ENCODE peak calls at places on chromosomes 13 and 19, in five cellular contexts. Y is breast epithelium, V is SK-N-SH, N is stomach, D is HepG2. F is an unnamed sample.

GRCh38 chr19:23312515-23312914 is 62.3 kb upstream of the ZNF724 start:
- DNase-seq in Y (no peak), V (no peak), N (no peak), D (no peak), F (no peak)

GRCh38 chr19:582497-583197 is 7.0 kb upstream of the HCN2 start:
- DNase-seq in Y (no peak), V (no peak), N (no peak), D (no peak), F (no peak)

GRCh38 chr19:33673996-33674395 is 52.2 kb downstream of the CHST8 start:
- DNase-seq in Y (no peak), V (peak; percentile 35), N (peak; percentile 20), D (no peak), F (peak; percentile 58)

GRCh38 chr19:12365094-12365371 is 450 bp downstream of the ZNF442 start:
- DNase-seq in Y (peak; percentile 28), V (peak; percentile 76), N (peak; percentile 30), D (no peak), F (no peak)

GRCh38 chr19:35560677-35561076 is 2.8 kb downstream of the ATP4A start:
- DNase-seq in Y (no peak), V (no peak), N (no peak), D (no peak), F (no peak)

GRCh38 chr19:38868551-38868950 is 9.5 kb downstream of the RINL start:
- DNase-seq in Y (no peak), V (no peak), N (no peak), D (no peak), F (no peak)

GRCh38 chr19:7833225-7834156 is 3.5 kb downstream of the EVI5L start:
- DNase-seq in Y (no peak), V (no peak), N (peak; percentile 93), D (peak; percentile 29), F (peak; percentile 90)

GRCh38 chr13:113837554-113838355 is 26.1 kb downstream of the GAS6 start:
- DNase-seq in Y (peak; percentile 96), V (peak; percentile 84), N (peak; percentile 89), D (peak; percentile 55), F (no peak)

GRCh38 chr19:49205114-49205513 is 47.5 kb downstream of the TRPM4 start:
- DNase-seq in Y (no peak), V (no peak), N (no peak), D (no peak), F (no peak)

GRCh38 chr19:34838248-34838647 is 65.2 kb upstream of the ZNF599 start:
- DNase-seq in Y (no peak), V (peak; percentile 69), N (peak; percentile 17), D (peak; percentile 15), F (no peak)

GRCh38 chr19:2575734-2576481 is 100.0 kb downstream of the GADD45B start:
- DNase-seq in Y (peak; percentile 70), V (peak; percentile 53), N (peak; percentile 66), D (peak; percentile 79), F (no peak)

GRCh38 chr13:21435710-21436151 is 23.4 kb downstream of the ZDHHC20 start:
- DNase-seq in Y (no peak), V (no peak), N (peak; percentile 68), D (peak; percentile 71), F (no peak)

GRCh38 chr19:45112111-45112827 is 19.3 kb downstream of the PPP1R37 start:
- DNase-seq in Y (no peak), V (no peak), N (no peak), D (no peak), F (no peak)

GRCh38 chr19:33459220-33459619 is 62.4 kb downstream of the PEPD start:
- DNase-seq in Y (no peak), V (peak; percentile 36), N (no peak), D (no peak), F (no peak)

GRCh38 chr19:35517342-35517741 is 3.9 kb upstream of the DMKN start:
- DNase-seq in Y (no peak), V (no peak), N (no peak), D (no peak), F (no peak)

GRCh38 chr19:20969898-20970297 is 46.8 kb downstream of the ZNF85 start:
- DNase-seq in Y (no peak), V (no peak), N (no peak), D (no peak), F (no peak)

GRCh38 chr19:11881151-11881800 is 6.3 kb upstream of the ZNF69 start:
- DNase-seq in Y (peak; percentile 26), V (peak; percentile 70), N (peak; percentile 76), D (peak; percentile 49), F (no peak)

GRCh38 chr13:28679628-28680027 is 20.7 kb downstream of the POMP start:
- DNase-seq in Y (no peak), V (no peak), N (no peak), D (peak; percentile 9), F (no peak)

GRCh38 chr19:49696865-49697264 is 5.9 kb downstream of the CPT1C start:
- DNase-seq in Y (no peak), V (no peak), N (no peak), D (no peak), F (no peak)

GRCh38 chr13:60134376-60134775 is 29.4 kb downstream of the DIAPH3 start:
- DNase-seq in Y (no peak), V (no peak), N (no peak), D (no peak), F (no peak)

GRCh38 chr13:27281420-27281819 is 10.8 kb downstream of the RASL11A start:
- DNase-seq in Y (no peak), V (no peak), N (no peak), D (no peak), F (no peak)

GRCh38 chr19:3250675-3251074 is 26.2 kb downstream of the CELF5 start:
- DNase-seq in Y (no peak), V (peak; percentile 62), N (no peak), D (peak; percentile 13), F (no peak)

GRCh38 chr19:5173993-5174392 is 166.6 kb downstream of the PTPRS start:
- DNase-seq in Y (no peak), V (no peak), N (no peak), D (no peak), F (no peak)

GRCh38 chr19:5171711-5172110 is 168.9 kb downstream of the PTPRS start:
- DNase-seq in Y (no peak), V (no peak), N (no peak), D (peak; percentile 17), F (no peak)

GRCh38 chr19:5170329-5170745 is 170.3 kb downstream of the PTPRS start:
- DNase-seq in Y (no peak), V (peak; percentile 58), N (peak; percentile 34), D (no peak), F (no peak)

GRCh38 chr19:5178051-5178450 is 162.6 kb downstream of the PTPRS start:
- DNase-seq in Y (no peak), V (no peak), N (no peak), D (no peak), F (no peak)

DNA sequence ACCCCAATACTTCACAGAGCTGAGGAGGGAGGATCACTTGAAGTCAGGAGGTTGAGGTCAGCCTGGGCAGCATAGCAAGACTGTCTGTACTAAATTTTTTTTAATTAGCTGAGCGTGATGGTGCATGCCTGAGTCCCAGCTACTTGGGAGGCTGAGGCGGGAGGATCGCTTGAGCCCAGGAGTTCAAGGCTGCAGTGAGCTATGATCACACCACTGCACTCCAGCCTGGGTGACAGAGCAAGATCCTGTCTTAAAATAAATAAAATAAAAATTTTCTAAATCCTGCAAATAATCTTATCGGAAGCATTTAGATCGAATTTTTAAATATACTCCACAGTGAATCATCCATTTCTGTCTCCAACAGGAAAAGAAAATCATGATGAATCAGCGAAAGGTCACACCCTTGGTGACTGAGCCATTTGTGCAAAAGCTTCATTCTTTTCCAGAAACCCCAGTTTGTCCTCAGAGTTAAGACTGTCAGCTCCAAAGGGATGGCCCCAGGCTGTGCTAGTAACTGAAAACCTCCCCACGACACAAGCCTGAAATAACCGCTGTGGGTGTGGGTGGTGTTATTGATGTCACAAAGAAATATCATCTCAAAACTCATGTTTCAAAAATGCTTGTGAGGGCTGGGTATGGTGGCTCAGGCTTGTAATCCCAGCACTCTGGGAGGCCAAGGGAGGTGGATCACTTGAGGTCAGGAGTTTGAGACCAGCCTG is 167.6 kb downstream of the PTPRS start:
- DNase-seq in Y (no peak), V (no peak), N (no peak), D (no peak), F (no peak)
- TF ChIP-seq POLR2AphosphoS5 in Y (no peak), V (no peak), N (no peak), D (no peak), F (peak; percentile 30)

GRCh38 chr13:48975101-48975925 is at the start of gene FNDC3A:
- DNase-seq in Y (peak; percentile 44), V (peak; percentile 94), N (peak; percentile 41), D (peak; percentile 47), F (no peak)
- TF ChIP-seq POLR2AphosphoS5 in Y (no peak), V (no peak), N (no peak), D (no peak), F (no peak)

GRCh38 chr19:13995017-13995728 is 10.9 kb downstream of the RFX1 start:
- DNase-seq in Y (no peak), V (no peak), N (no peak), D (no peak), F (no peak)
- TF ChIP-seq POLR2AphosphoS5 in Y (no peak), V (no peak), N (no peak), D (no peak), F (no peak)

DNA sequence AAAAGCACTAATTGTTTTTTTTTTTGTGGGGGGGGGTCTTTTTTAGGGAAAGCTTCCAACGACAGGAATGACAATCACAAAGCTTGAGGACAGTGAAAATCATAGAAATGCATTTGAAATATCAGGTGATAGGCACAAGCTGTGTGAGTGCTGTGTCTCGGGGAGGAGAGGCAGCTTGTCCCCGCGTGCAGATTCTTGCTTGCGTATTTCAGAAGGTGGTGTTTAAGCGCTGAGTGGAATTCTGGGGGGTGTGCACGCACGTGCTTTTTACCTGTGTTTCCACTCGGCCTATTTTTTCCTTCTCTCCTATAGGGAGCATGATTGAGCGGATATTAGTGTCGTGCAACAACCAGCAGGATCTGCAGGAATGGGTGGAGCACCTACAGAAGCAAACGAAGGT is 40.2 kb upstream of the TEX29 start:
- DNase-seq in Y (no peak), V (no peak), N (no peak), D (no peak), F (no peak)
- TF ChIP-seq POLR2AphosphoS5 in Y (no peak), V (no peak), N (no peak), D (no peak), F (no peak)

GRCh38 chr13:30404207-30404606 is 18.1 kb upstream of the UBE2L5 start:
- DNase-seq in Y (no peak), V (no peak), N (no peak), D (no peak), F (no peak)

GRCh38 chr13:30406779-30407416 is 15.4 kb upstream of the UBE2L5 start:
- DNase-seq in Y (no peak), V (no peak), N (no peak), D (no peak), F (no peak)

GRCh38 chr13:30400376-30400775 is 21.9 kb upstream of the UBE2L5 start:
- DNase-seq in Y (no peak), V (no peak), N (no peak), D (no peak), F (no peak)

GRCh38 chr13:30401347-30401746 is 20.9 kb upstream of the UBE2L5 start:
- DNase-seq in Y (no peak), V (no peak), N (no peak), D (no peak), F (no peak)

DNA sequence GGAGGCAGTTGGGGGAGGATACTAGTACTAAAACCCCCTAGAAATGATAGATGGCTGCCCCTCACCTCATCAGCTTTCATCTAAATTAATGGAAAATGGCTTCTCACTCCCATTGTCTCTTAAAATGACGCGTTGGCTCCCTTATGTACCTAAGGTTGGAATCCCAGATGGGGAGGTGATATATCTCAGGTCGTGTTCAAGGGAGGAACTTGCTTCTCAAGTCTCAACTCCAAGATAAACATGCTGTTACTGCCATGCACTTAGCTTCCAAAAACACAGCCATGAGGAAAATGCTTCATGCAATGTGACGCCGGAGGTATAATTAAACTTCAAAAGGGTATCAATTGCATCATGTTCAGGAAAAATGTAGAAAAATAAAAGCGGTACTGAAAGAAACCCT is 18.8 kb upstream of the UBE2L5 start:
- DNase-seq in Y (no peak), V (no peak), N (no peak), D (no peak), F (no peak)
- TF ChIP-seq POLR2AphosphoS5 in Y (no peak), V (no peak), N (no peak), D (no peak), F (no peak)

F was measured in vagina.